ENCODE peak calls at places on chromosomes 4 and X, in eight cellular contexts. I, L, U, J, K, X, N and Y are unnamed samples.

GRCh38 chrX:154396948-154397887 is 959 bp upstream of the RPL10 start:
- DNase-seq in I (peak; percentile 68), L (peak; percentile 71), U (no peak), J (peak; percentile 86), K (peak; percentile 64), X (peak; percentile 88), N (peak; percentile 39), Y (peak; percentile 63)

GRCh38 chr4:2006956-2007653 is 1.7 kb downstream of the NELFA start:
- DNase-seq in I (no peak), L (no peak), U (no peak), J (no peak), K (peak; percentile 23), X (no peak), N (no peak), Y (no peak)

GRCh38 chr4:176261018-176261417 is 8.0 kb downstream of the ASB5 start:
- DNase-seq in I (no peak), L (no peak), U (no peak), J (no peak), K (peak; percentile 37), X (no peak), N (no peak), Y (no peak)

GRCh38 chr4:7070729-7071511 is 3.1 kb upstream of the GRPEL1 start:
- DNase-seq in I (peak; percentile 88), L (peak; percentile 78), U (peak; percentile 74), J (peak; percentile 94), K (peak; percentile 66), X (peak; percentile 96), N (peak; percentile 79), Y (peak; percentile 70)

GRCh38 chrX:113353134-113353533 is 512.5 kb upstream of the AMOT start:
- DNase-seq in I (no peak), L (no peak), U (no peak), J (no peak), K (no peak), X (no peak), N (no peak), Y (no peak)

GRCh38 chrX:134239016-134239415 is 2.0 kb downstream of the CCDC160 start:
- DNase-seq in I (no peak), L (no peak), U (no peak), J (no peak), K (no peak), X (no peak), N (no peak), Y (no peak)

GRCh38 chr4:113008726-113009125 is 40.7 kb upstream of the ANK2 start:
- DNase-seq in I (no peak), L (no peak), U (no peak), J (no peak), K (no peak), X (no peak), N (no peak), Y (no peak)

GRCh38 chr4:107548211-107548905 is 171.7 kb downstream of the PAPSS1 start:
- DNase-seq in I (peak; percentile 65), L (no peak), U (no peak), J (no peak), K (peak; percentile 19), X (peak; percentile 59), N (no peak), Y (peak; percentile 51)

GRCh38 chr4:169103966-169104412 is 93.9 kb upstream of the CBR4 start:
- DNase-seq in I (peak; percentile 60), L (no peak), U (no peak), J (no peak), K (no peak), X (no peak), N (no peak), Y (no peak)

GRCh38 chr4:151967074-151967473 is 206.3 kb upstream of the GATB start:
- DNase-seq in I (no peak), L (no peak), U (no peak), J (no peak), K (no peak), X (no peak), N (no peak), Y (no peak)